ENCODE peak calls at places on chromosomes 2 and 18, in four cellular contexts. One of them, this sample, is unnamed.

GRCh38 chr2:158060862-158061435 is 40.7 kb upstream of the UPP2 start:
- DNase-seq in neural progenitor cell: no peak
- DNase-seq in SK-N-SH: no peak
- DNase-seq in neuronal stem cell: no peak
- DNase-seq in this sample: no peak

GRCh38 chr2:221969087-221969829 is 329.5 kb downstream of the PAX3 start:
- DNase-seq in SK-N-SH: peak
- DNase-seq in neuronal stem cell: peak
- DNase-seq in neural progenitor cell: peak
- DNase-seq in this sample: peak

GRCh38 chr2:185222311-185222710 is 516.3 kb upstream of the FSIP2 start:
- DNase-seq in neuronal stem cell: no peak
- DNase-seq in neural progenitor cell: no peak
- DNase-seq in SK-N-SH: no peak
- DNase-seq in this sample: no peak

GRCh38 chr2:102082591-102083586 is 59.7 kb upstream of the IL1R1 start:
- DNase-seq in neural progenitor cell: no peak
- DNase-seq in SK-N-SH: no peak
- DNase-seq in neuronal stem cell: no peak
- DNase-seq in this sample: no peak

GRCh38 chr18:77776104-77776503 is 526.5 kb downstream of the GALR1 start:
- DNase-seq in SK-N-SH: no peak
- DNase-seq in neural progenitor cell: no peak
- DNase-seq in neuronal stem cell: no peak
- DNase-seq in this sample: no peak

GRCh38 chr2:106117882-106118684 is 76.0 kb downstream of the UXS1 start:
- DNase-seq in neuronal stem cell: no peak
- DNase-seq in neural progenitor cell: no peak
- DNase-seq in SK-N-SH: no peak
- DNase-seq in this sample: no peak

GRCh38 chr2:43424262-43425207 is 171.3 kb downstream of the THADA start:
- DNase-seq in SK-N-SH: no peak
- DNase-seq in neural progenitor cell: no peak
- DNase-seq in neuronal stem cell: no peak
- DNase-seq in this sample: no peak

GRCh38 chr2:33034784-33035183 is 88.0 kb downstream of the LTBP1 start:
- DNase-seq in neural progenitor cell: no peak
- DNase-seq in SK-N-SH: no peak
- DNase-seq in neuronal stem cell: no peak
- DNase-seq in this sample: peak

GRCh38 chr2:152440460-152440859 is 105.5 kb downstream of the FMNL2 start:
- DNase-seq in neuronal stem cell: no peak
- DNase-seq in neural progenitor cell: no peak
- DNase-seq in SK-N-SH: no peak
- DNase-seq in this sample: no peak

GRCh38 chr2:68772109-68772508 is 37.5 kb downstream of the ARHGAP25 start:
- DNase-seq in SK-N-SH: no peak
- DNase-seq in neural progenitor cell: no peak
- DNase-seq in neuronal stem cell: no peak
- DNase-seq in this sample: no peak

GRCh38 chr2:1588051-1588993 is 156.0 kb downstream of the PXDN start:
- DNase-seq in SK-N-SH: no peak
- DNase-seq in neuronal stem cell: no peak
- DNase-seq in neural progenitor cell: no peak
- DNase-seq in this sample: no peak

GRCh38 chr2:1588994-1589611 is 155.2 kb downstream of the PXDN start:
- DNase-seq in neural progenitor cell: peak
- DNase-seq in SK-N-SH: no peak
- DNase-seq in neuronal stem cell: no peak
- DNase-seq in this sample: no peak

GRCh38 chr2:1585635-1586034 is 158.7 kb downstream of the PXDN start:
- DNase-seq in SK-N-SH: no peak
- DNase-seq in neuronal stem cell: no peak
- DNase-seq in neural progenitor cell: no peak
- DNase-seq in this sample: no peak

GRCh38 chr2:1586251-1586945 is 157.9 kb downstream of the PXDN start:
- DNase-seq in neural progenitor cell: no peak
- DNase-seq in SK-N-SH: no peak
- DNase-seq in neuronal stem cell: no peak
- DNase-seq in this sample: no peak

GRCh38 chr2:1586946-1587840 is 157.1 kb downstream of the PXDN start:
- DNase-seq in SK-N-SH: no peak
- DNase-seq in neuronal stem cell: no peak
- DNase-seq in neural progenitor cell: no peak
- DNase-seq in this sample: no peak
- H3K27ac ChIP-seq in SK-N-SH: no peak
- H3K27ac ChIP-seq in neuronal stem cell: no peak
- H3K27ac ChIP-seq in neural progenitor cell: no peak
- H3K27ac ChIP-seq in this sample: no peak

GRCh38 chr2:202185156-202185555 is 53.2 kb downstream of the SUMO1 start:
- DNase-seq in neuronal stem cell: no peak
- DNase-seq in neural progenitor cell: no peak
- DNase-seq in SK-N-SH: no peak
- DNase-seq in this sample: no peak

GRCh38 chr2:202186641-202187202 is 51.7 kb downstream of the SUMO1 start:
- DNase-seq in SK-N-SH: no peak
- DNase-seq in neural progenitor cell: no peak
- DNase-seq in neuronal stem cell: no peak
- DNase-seq in this sample: no peak

GRCh38 chr2:202185816-202186221 is 52.6 kb downstream of the SUMO1 start:
- DNase-seq in neuronal stem cell: no peak
- DNase-seq in SK-N-SH: no peak
- DNase-seq in neural progenitor cell: no peak
- DNase-seq in this sample: no peak

GRCh38 chr2:202187570-202187969 is 50.8 kb downstream of the SUMO1 start:
- DNase-seq in neural progenitor cell: no peak
- DNase-seq in neuronal stem cell: no peak
- DNase-seq in SK-N-SH: no peak
- DNase-seq in this sample: no peak

DNA sequence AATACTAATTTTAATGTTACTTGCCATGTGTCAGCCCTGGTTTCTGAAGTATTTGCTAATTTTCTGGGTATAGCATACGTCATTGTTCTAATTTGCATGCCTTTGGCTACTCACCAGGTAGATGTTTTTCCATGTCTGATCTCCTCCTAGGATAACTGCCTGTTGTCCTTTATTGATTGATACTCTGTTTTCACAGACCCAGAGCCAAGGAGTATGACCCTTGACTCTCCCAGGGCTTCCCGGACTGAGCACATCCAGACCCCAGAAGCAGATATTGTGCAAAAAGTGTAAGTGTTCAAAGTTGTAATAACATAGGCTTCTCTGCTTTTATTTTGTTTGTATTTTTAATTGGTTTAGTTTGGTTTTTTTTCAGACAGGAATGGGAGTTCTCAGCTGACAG is 53.8 kb downstream of the SUMO1 start:
- DNase-seq in SK-N-SH: no peak
- DNase-seq in neuronal stem cell: no peak
- DNase-seq in neural progenitor cell: no peak
- DNase-seq in this sample: no peak
- H3K27ac ChIP-seq in SK-N-SH: no peak
- H3K27ac ChIP-seq in neuronal stem cell: no peak
- H3K27ac ChIP-seq in neural progenitor cell: no peak
- H3K27ac ChIP-seq in this sample: no peak

DNA sequence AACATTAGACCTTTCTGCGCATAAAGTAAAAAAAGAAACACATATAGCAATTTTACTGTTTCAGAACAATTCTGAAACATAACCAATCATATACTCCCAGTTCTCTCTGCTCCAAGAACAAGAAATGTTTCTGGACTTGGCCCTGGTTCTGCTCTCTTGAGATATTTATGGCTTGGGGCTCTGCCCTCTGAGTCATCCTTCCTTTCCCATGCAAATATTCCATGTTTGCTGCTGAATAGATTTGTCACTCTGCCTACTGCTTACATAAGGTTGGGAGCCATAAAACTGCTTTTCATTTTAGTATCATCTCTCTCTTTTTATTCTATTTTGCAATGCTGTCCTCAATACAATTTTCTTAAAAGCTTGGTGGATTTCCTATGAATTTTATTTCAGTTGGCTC is 499.6 kb upstream of the ACVR2A start:
- DNase-seq in neuronal stem cell: no peak
- DNase-seq in neural progenitor cell: no peak
- DNase-seq in SK-N-SH: no peak
- DNase-seq in this sample: no peak
- H3K27ac ChIP-seq in neuronal stem cell: no peak
- H3K27ac ChIP-seq in neural progenitor cell: no peak
- H3K27ac ChIP-seq in SK-N-SH: no peak
- H3K27ac ChIP-seq in this sample: no peak

GRCh38 chr2:216618785-216619184 is 14.4 kb upstream of the IGFBP2 start:
- DNase-seq in neural progenitor cell: peak
- DNase-seq in SK-N-SH: no peak
- DNase-seq in neuronal stem cell: no peak
- DNase-seq in this sample: no peak

GRCh38 chr2:216619411-216620393 is 13.5 kb upstream of the IGFBP2 start:
- DNase-seq in neural progenitor cell: peak
- DNase-seq in neuronal stem cell: no peak
- DNase-seq in SK-N-SH: peak
- DNase-seq in this sample: no peak

GRCh38 chr2:216621292-216621691 is 11.9 kb upstream of the IGFBP2 start:
- DNase-seq in SK-N-SH: no peak
- DNase-seq in neural progenitor cell: no peak
- DNase-seq in neuronal stem cell: no peak
- DNase-seq in this sample: no peak

GRCh38 chr2:216622526-216622925 is 10.7 kb upstream of the IGFBP2 start:
- DNase-seq in neural progenitor cell: no peak
- DNase-seq in neuronal stem cell: no peak
- DNase-seq in SK-N-SH: no peak
- DNase-seq in this sample: no peak

GRCh38 chr2:216620806-216621205 is 12.4 kb upstream of the IGFBP2 start:
- DNase-seq in neuronal stem cell: no peak
- DNase-seq in neural progenitor cell: peak
- DNase-seq in SK-N-SH: no peak
- DNase-seq in this sample: no peak
- H3K27ac ChIP-seq in neuronal stem cell: no peak
- H3K27ac ChIP-seq in neural progenitor cell: peak
- H3K27ac ChIP-seq in SK-N-SH: peak
- H3K27ac ChIP-seq in this sample: no peak

DNA sequence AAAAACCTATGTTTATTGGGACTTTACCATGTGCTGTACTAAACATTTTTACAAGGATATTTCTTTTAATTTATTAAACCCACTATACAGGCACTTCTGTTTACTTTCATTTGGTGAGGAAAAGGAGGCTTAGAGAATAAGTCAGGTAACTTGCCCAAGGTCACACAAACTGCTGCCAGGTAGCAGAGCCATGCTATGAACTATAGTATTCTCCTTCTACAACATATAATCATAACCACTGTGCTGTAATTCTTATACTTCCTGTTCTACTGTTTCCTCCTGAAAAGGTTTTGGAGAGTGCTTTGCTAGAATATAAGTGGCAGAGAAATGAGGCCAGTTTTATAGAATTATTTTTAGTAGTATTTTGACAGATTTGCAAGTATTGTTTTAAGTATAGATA is 29.5 kb downstream of the SLC39A10 start:
- DNase-seq in SK-N-SH: no peak
- DNase-seq in neural progenitor cell: no peak
- DNase-seq in neuronal stem cell: no peak
- DNase-seq in this sample: no peak
- H3K27ac ChIP-seq in SK-N-SH: no peak
- H3K27ac ChIP-seq in neural progenitor cell: peak
- H3K27ac ChIP-seq in neuronal stem cell: peak
- H3K27ac ChIP-seq in this sample: no peak

GRCh38 chr2:147851244-147851930 is 6.6 kb downstream of the ACVR2A start:
- DNase-seq in neural progenitor cell: no peak
- DNase-seq in neuronal stem cell: no peak
- DNase-seq in SK-N-SH: no peak
- DNase-seq in this sample: no peak
- H3K27ac ChIP-seq in neural progenitor cell: no peak
- H3K27ac ChIP-seq in neuronal stem cell: no peak
- H3K27ac ChIP-seq in SK-N-SH: no peak
- H3K27ac ChIP-seq in this sample: no peak

GRCh38 chr2:26283606-26284005 is 38.9 kb downstream of the HADHB start:
- DNase-seq in neuronal stem cell: no peak
- DNase-seq in neural progenitor cell: no peak
- DNase-seq in SK-N-SH: no peak
- DNase-seq in this sample: no peak
- H3K27ac ChIP-seq in neuronal stem cell: no peak
- H3K27ac ChIP-seq in neural progenitor cell: no peak
- H3K27ac ChIP-seq in SK-N-SH: no peak
- H3K27ac ChIP-seq in this sample: no peak